ENCODE peak calls at places on chromosomes 13 and 19, in nine cellular contexts. T is fibroblast of pulmonary artery, H is Peyer's patch, J is tibial nerve, Q is heart right ventricle, D is AG04450, C is hepatocyte, B is AG09309, M is right lobe of liver. E is an unnamed sample.

GRCh38 chr13:29791508-29791907 is 58.9 kb downstream of the UBL3 start:
- DNase-seq in T (no peak), H (no peak), J (no peak), Q (no peak), D (no peak), C (no peak), B (no peak), M (no peak), E (no peak)

GRCh38 chr19:12730054-12730453 is 4.4 kb downstream of the TRIR start:
- DNase-seq in T (no peak), H (no peak), J (no peak), Q (no peak), D (no peak), C (no peak), B (no peak), M (no peak), E (no peak)

GRCh38 chr19:30165228-30165813 is 206.9 kb upstream of the ZNF536 start:
- DNase-seq in T (no peak), H (no peak), J (no peak), Q (no peak), D (no peak), C (no peak), B (no peak), M (no peak), E (no peak)

GRCh38 chr19:49058592-49058991 is 1.0 kb upstream of the CGB7 start:
- DNase-seq in T (no peak), H (no peak), J (no peak), Q (no peak), D (no peak), C (no peak), B (no peak), M (no peak), E (peak; percentile 31)

GRCh38 chr13:94419304-94419943 is 60.1 kb downstream of the DCT start:
- DNase-seq in T (peak; percentile 84), H (no peak), J (no peak), Q (no peak), D (peak; percentile 15), C (no peak), B (no peak), M (no peak), E (peak; percentile 76)

GRCh38 chr13:41216160-41216559 is 21.8 kb upstream of the KBTBD7 start:
- DNase-seq in T (peak; percentile 46), H (no peak), J (no peak), Q (no peak), D (peak; percentile 32), C (no peak), B (no peak), M (no peak), E (peak; percentile 54)

GRCh38 chr19:16416996-16417395 is 54.8 kb downstream of the EPS15L1 start:
- DNase-seq in T (no peak), H (no peak), J (no peak), Q (no peak), D (no peak), C (no peak), B (no peak), M (no peak), E (no peak)

GRCh38 chr19:19485161-19485997 is 30.0 kb downstream of the TSSK6 start:
- DNase-seq in T (peak; percentile 48), H (no peak), J (no peak), Q (peak; percentile 23), D (no peak), C (no peak), B (no peak), M (peak; percentile 19), E (peak; percentile 13)

GRCh38 chr19:51111606-51112005 is 3.4 kb upstream of the CTU1 start:
- DNase-seq in T (peak; percentile 11), H (no peak), J (no peak), Q (no peak), D (no peak), C (no peak), B (no peak), M (no peak), E (no peak)

GRCh38 chr19:16441661-16442071 is 30.1 kb downstream of the EPS15L1 start:
- DNase-seq in T (no peak), H (no peak), J (no peak), Q (no peak), D (no peak), C (peak; percentile 48), B (no peak), M (no peak), E (no peak)

GRCh38 chr13:74644239-74644638 is 510.0 kb upstream of the KLF12 start:
- DNase-seq in T (peak; percentile 80), H (no peak), J (no peak), Q (peak; percentile 5), D (no peak), C (peak; percentile 16), B (no peak), M (no peak), E (peak; percentile 76)

GRCh38 chr19:47176627-47177090 is 46.0 kb downstream of the SAE1 start:
- DNase-seq in T (peak; percentile 96), H (no peak), J (no peak), Q (peak; percentile 16), D (peak; percentile 85), C (no peak), B (peak; percentile 93), M (no peak), E (peak; percentile 96)

GRCh38 chr13:85525411-85525810 is 273.8 kb downstream of the SLITRK6 start:
- DNase-seq in T (no peak), H (no peak), J (no peak), Q (no peak), D (no peak), C (no peak), B (no peak), M (no peak), E (no peak)

GRCh38 chr13:43107780-43108179 is 84.4 kb downstream of the DNAJC15 start:
- DNase-seq in T (no peak), H (no peak), J (no peak), Q (no peak), D (no peak), C (no peak), B (peak; percentile 33), M (no peak), E (peak; percentile 33)
- H3K4me3 ChIP-seq in T (no peak overlapping the region), H (no peak overlapping the region), J (no peak overlapping the region), Q (no peak overlapping the region), D (no peak overlapping the region), C (no peak overlapping the region), B (no peak overlapping the region), M (no peak overlapping the region), E (no peak overlapping the region)

GRCh38 chr13:48975101-48975925 is at the start of gene FNDC3A:
- DNase-seq in T (peak; percentile 74), H (peak; percentile 63), J (no peak), Q (peak; percentile 23), D (peak; percentile 23), C (peak; percentile 91), B (no peak), M (peak; percentile 84), E (peak; percentile 66)
- TF ChIP-seq CTCF in T (peak; percentile 3), H (peak; percentile 15), J (no peak), Q (peak; percentile 6), D (peak; percentile 10), C (no peak), B (no peak), M (no peak), E (peak; percentile 28)

GRCh38 chr19:927707-928401 is 2.0 kb downstream of the ARID3A start:
- DNase-seq in T (no peak), H (no peak), J (no peak), Q (no peak), D (no peak), C (peak; percentile 77), B (no peak), M (peak; percentile 19), E (no peak)
- H3K4me3 ChIP-seq in T (peak overlapping the region; percentile 79), H (peak overlapping the region; percentile 99), J (peak overlapping the region; percentile 70), Q (peak overlapping the region; percentile 72), D (peak overlapping the region; percentile 83), C (peak overlapping the region; percentile 70), B (peak overlapping the region; percentile 67), M (no peak overlapping the region), E (peak overlapping the region; percentile 88)

GRCh38 chr13:114229486-114229885 is 5.2 kb upstream of the CDC16 start:
- DNase-seq in T (no peak), H (no peak), J (no peak), Q (no peak), D (no peak), C (no peak), B (peak; percentile 23), M (no peak), E (peak; percentile 23)

GRCh38 chr13:114228176-114228575 is 6.5 kb upstream of the CDC16 start:
- DNase-seq in T (no peak), H (no peak), J (no peak), Q (no peak), D (no peak), C (no peak), B (no peak), M (peak; percentile 64), E (no peak)

GRCh38 chr13:114230117-114230516 is 4.6 kb upstream of the CDC16 start:
- DNase-seq in T (no peak), H (no peak), J (no peak), Q (no peak), D (no peak), C (peak; percentile 63), B (no peak), M (no peak), E (peak; percentile 30)

GRCh38 chr13:114231886-114232285 is 2.8 kb upstream of the CDC16 start:
- DNase-seq in T (no peak), H (no peak), J (no peak), Q (no peak), D (no peak), C (no peak), B (no peak), M (no peak), E (no peak)

GRCh38 chr13:114230575-114230974 is 4.1 kb upstream of the CDC16 start:
- DNase-seq in T (no peak), H (no peak), J (no peak), Q (no peak), D (no peak), C (no peak), B (no peak), M (no peak), E (no peak)
- TF ChIP-seq CTCF in T (no peak), H (no peak), J (no peak), Q (no peak), D (no peak), C (no peak), B (no peak), M (no peak), E (no peak)

DNA sequence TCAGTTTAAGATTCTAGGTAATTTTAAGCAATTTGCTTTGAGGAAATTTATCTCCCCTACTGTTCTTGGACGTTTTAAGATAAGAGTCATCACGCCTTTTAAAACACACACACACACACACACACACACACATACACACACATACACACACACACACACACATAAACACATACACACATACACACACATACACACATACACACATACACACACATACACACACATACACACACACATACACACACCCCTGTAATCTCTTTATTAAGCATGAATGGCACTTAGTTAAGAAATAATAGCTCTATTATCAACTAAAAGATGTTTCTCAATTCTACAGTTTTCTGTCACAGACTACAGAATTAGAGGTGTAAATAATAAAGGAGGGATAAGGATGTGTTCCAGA is 49.2 kb downstream of the EFNB2 start:
- DNase-seq in T (no peak), H (no peak), J (no peak), Q (no peak), D (no peak), C (no peak), B (no peak), M (no peak), E (no peak)
- H3K4me3 ChIP-seq in T (no peak overlapping the region), H (no peak overlapping the region), J (no peak overlapping the region), Q (no peak overlapping the region), D (no peak overlapping the region), C (no peak overlapping the region), B (no peak overlapping the region), M (no peak overlapping the region), E (no peak overlapping the region)

E was measured in fibroblast of the aortic adventitia.